ENCODE peak calls at places on chromosomes 1 and 21, in seven cellular contexts. One of them, this sample, is unnamed. For H3K9me3, the result is how much of the 10 kb centered on the place peaks cover.

GRCh38 chr1:43912607-43913006 is 21.0 kb upstream of the ARTN start:
- DNase-seq in CD4-positive, alpha-beta memory T cell: no peak
- DNase-seq in heart left ventricle: peak
- DNase-seq in PC-9: no peak
- DNase-seq in stomach: no peak
- DNase-seq in cardiac muscle cell: peak
- DNase-seq in pancreas: no peak
- DNase-seq in this sample: no peak

GRCh38 chr1:234509457-234510328 is 30.7 kb upstream of the TARBP1 start:
- DNase-seq in CD4-positive, alpha-beta memory T cell: no peak
- DNase-seq in heart left ventricle: no peak
- DNase-seq in PC-9: peak
- DNase-seq in stomach: no peak
- DNase-seq in cardiac muscle cell: peak
- DNase-seq in pancreas: no peak
- DNase-seq in this sample: no peak

GRCh38 chr1:157691285-157691920 is 9.2 kb downstream of the FCRL3 start:
- DNase-seq in CD4-positive, alpha-beta memory T cell: no peak
- DNase-seq in heart left ventricle: no peak
- DNase-seq in PC-9: no peak
- DNase-seq in stomach: no peak
- DNase-seq in cardiac muscle cell: peak
- DNase-seq in pancreas: no peak
- DNase-seq in this sample: no peak

GRCh38 chr1:197619008-197619640 is 156.2 kb downstream of the DENND1B start:
- DNase-seq in CD4-positive, alpha-beta memory T cell: peak
- DNase-seq in heart left ventricle: no peak
- DNase-seq in PC-9: peak
- DNase-seq in stomach: no peak
- DNase-seq in cardiac muscle cell: peak
- DNase-seq in pancreas: no peak
- DNase-seq in this sample: no peak

GRCh38 chr1:110542730-110543129 is 23.8 kb upstream of the KCNA10 start:
- DNase-seq in CD4-positive, alpha-beta memory T cell: no peak
- DNase-seq in heart left ventricle: no peak
- DNase-seq in PC-9: no peak
- DNase-seq in stomach: no peak
- DNase-seq in cardiac muscle cell: peak
- DNase-seq in pancreas: no peak
- DNase-seq in this sample: no peak

GRCh38 chr1:11841245-11842153 is 6.1 kb downstream of the NPPA start:
- DNase-seq in CD4-positive, alpha-beta memory T cell: no peak
- DNase-seq in heart left ventricle: no peak
- DNase-seq in PC-9: no peak
- DNase-seq in stomach: no peak
- DNase-seq in cardiac muscle cell: no peak
- DNase-seq in pancreas: no peak
- DNase-seq in this sample: no peak

GRCh38 chr1:86866665-86867064 is 47.3 kb downstream of the SELENOF start:
- DNase-seq in CD4-positive, alpha-beta memory T cell: no peak
- DNase-seq in heart left ventricle: no peak
- DNase-seq in PC-9: no peak
- DNase-seq in stomach: no peak
- DNase-seq in cardiac muscle cell: peak
- DNase-seq in pancreas: no peak
- DNase-seq in this sample: no peak

GRCh38 chr1:53552981-53553733 is 94.0 kb downstream of the DMRTB1 start:
- DNase-seq in CD4-positive, alpha-beta memory T cell: no peak
- DNase-seq in heart left ventricle: no peak
- DNase-seq in PC-9: no peak
- DNase-seq in stomach: no peak
- DNase-seq in cardiac muscle cell: no peak
- DNase-seq in pancreas: peak
- DNase-seq in this sample: no peak

GRCh38 chr1:184199036-184199796 is 147.7 kb downstream of the TSEN15 start:
- DNase-seq in CD4-positive, alpha-beta memory T cell: no peak
- DNase-seq in heart left ventricle: no peak
- DNase-seq in PC-9: no peak
- DNase-seq in stomach: no peak
- DNase-seq in cardiac muscle cell: peak
- DNase-seq in pancreas: no peak
- DNase-seq in this sample: no peak

GRCh38 chr1:182404764-182405163 is 4.3 kb upstream of the TEDDM1 start:
- DNase-seq in CD4-positive, alpha-beta memory T cell: no peak
- DNase-seq in heart left ventricle: no peak
- DNase-seq in PC-9: no peak
- DNase-seq in stomach: no peak
- DNase-seq in cardiac muscle cell: no peak
- DNase-seq in pancreas: no peak
- DNase-seq in this sample: no peak

GRCh38 chr1:206896261-206896660 is 982 bp upstream of the IL24 start:
- DNase-seq in CD4-positive, alpha-beta memory T cell: no peak
- DNase-seq in heart left ventricle: no peak
- DNase-seq in PC-9: no peak
- DNase-seq in stomach: no peak
- DNase-seq in cardiac muscle cell: no peak
- DNase-seq in pancreas: no peak
- DNase-seq in this sample: no peak

GRCh38 chr1:59198565-59198964 is 98.3 kb upstream of the FGGY start:
- DNase-seq in CD4-positive, alpha-beta memory T cell: no peak
- DNase-seq in heart left ventricle: no peak
- DNase-seq in PC-9: no peak
- DNase-seq in stomach: no peak
- DNase-seq in cardiac muscle cell: no peak
- DNase-seq in pancreas: no peak
- DNase-seq in this sample: no peak

GRCh38 chr1:165717918-165718515 is 19.7 kb upstream of the ALDH9A1 start:
- DNase-seq in CD4-positive, alpha-beta memory T cell: peak
- DNase-seq in heart left ventricle: no peak
- DNase-seq in PC-9: peak
- DNase-seq in stomach: peak
- DNase-seq in cardiac muscle cell: peak
- DNase-seq in pancreas: no peak
- DNase-seq in this sample: peak

GRCh38 chr21:39109596-39110210 is 73.5 kb downstream of the PSMG1 start:
- DNase-seq in CD4-positive, alpha-beta memory T cell: no peak
- DNase-seq in heart left ventricle: no peak
- DNase-seq in PC-9: no peak
- DNase-seq in stomach: no peak
- DNase-seq in cardiac muscle cell: no peak
- DNase-seq in pancreas: no peak
- DNase-seq in this sample: no peak

GRCh38 chr21:39110431-39110830 is 72.8 kb downstream of the PSMG1 start:
- DNase-seq in CD4-positive, alpha-beta memory T cell: no peak
- DNase-seq in heart left ventricle: no peak
- DNase-seq in PC-9: no peak
- DNase-seq in stomach: no peak
- DNase-seq in cardiac muscle cell: no peak
- DNase-seq in pancreas: no peak
- DNase-seq in this sample: no peak

GRCh38 chr21:39108291-39109162 is 74.7 kb downstream of the PSMG1 start:
- DNase-seq in CD4-positive, alpha-beta memory T cell: no peak
- DNase-seq in heart left ventricle: no peak
- DNase-seq in PC-9: no peak
- DNase-seq in stomach: no peak
- DNase-seq in cardiac muscle cell: no peak
- DNase-seq in pancreas: no peak
- DNase-seq in this sample: no peak

GRCh38 chr21:39107739-39108138 is 75.5 kb downstream of the PSMG1 start:
- DNase-seq in CD4-positive, alpha-beta memory T cell: no peak
- DNase-seq in heart left ventricle: no peak
- DNase-seq in PC-9: no peak
- DNase-seq in stomach: no peak
- DNase-seq in cardiac muscle cell: no peak
- DNase-seq in pancreas: no peak
- DNase-seq in this sample: no peak

DNA sequence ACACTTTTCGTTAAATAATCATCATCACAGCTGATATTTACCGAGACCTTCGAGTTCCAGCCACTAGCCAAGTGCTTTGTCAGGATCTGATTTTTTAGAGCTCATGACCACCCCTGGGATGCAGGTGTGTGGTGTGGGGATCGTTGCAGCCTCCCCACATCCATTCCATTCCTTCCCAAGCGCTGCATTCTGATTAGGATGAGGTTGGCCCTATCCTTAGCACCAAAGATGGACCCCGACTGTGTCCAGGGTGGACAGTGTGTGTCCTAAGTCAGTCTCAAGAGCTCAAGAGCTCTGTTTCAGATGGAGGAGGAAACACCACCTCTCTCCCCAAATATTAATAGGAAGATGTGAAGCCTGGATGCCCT is 74.1 kb downstream of the PSMG1 start:
- DNase-seq in CD4-positive, alpha-beta memory T cell: no peak
- DNase-seq in heart left ventricle: no peak
- DNase-seq in PC-9: no peak
- DNase-seq in stomach: no peak
- DNase-seq in cardiac muscle cell: no peak
- DNase-seq in pancreas: no peak
- DNase-seq in this sample: no peak
- H3K9me3 ChIP-seq in CD4-positive, alpha-beta memory T cell: under half
- H3K9me3 ChIP-seq in heart left ventricle: under half
- H3K9me3 ChIP-seq in PC-9: under half
- H3K9me3 ChIP-seq in stomach: under half
- H3K9me3 ChIP-seq in cardiac muscle cell: under half
- H3K9me3 ChIP-seq in pancreas: under half
- H3K9me3 ChIP-seq in this sample: under half

GRCh38 chr1:152440635-152441471 is 26.8 kb upstream of the CRNN start:
- DNase-seq in CD4-positive, alpha-beta memory T cell: peak
- DNase-seq in heart left ventricle: peak
- DNase-seq in PC-9: no peak
- DNase-seq in stomach: peak
- DNase-seq in cardiac muscle cell: peak
- DNase-seq in pancreas: peak
- DNase-seq in this sample: peak

GRCh38 chr1:152442765-152443164 is 28.7 kb upstream of the CRNN start:
- DNase-seq in CD4-positive, alpha-beta memory T cell: no peak
- DNase-seq in heart left ventricle: no peak
- DNase-seq in PC-9: no peak
- DNase-seq in stomach: no peak
- DNase-seq in cardiac muscle cell: peak
- DNase-seq in pancreas: no peak
- DNase-seq in this sample: no peak

GRCh38 chr1:152441756-152442155 is 27.7 kb upstream of the CRNN start:
- DNase-seq in CD4-positive, alpha-beta memory T cell: no peak
- DNase-seq in heart left ventricle: no peak
- DNase-seq in PC-9: no peak
- DNase-seq in stomach: no peak
- DNase-seq in cardiac muscle cell: no peak
- DNase-seq in pancreas: no peak
- DNase-seq in this sample: no peak

GRCh38 chr1:152442291-152442690 is 28.2 kb upstream of the CRNN start:
- DNase-seq in CD4-positive, alpha-beta memory T cell: no peak
- DNase-seq in heart left ventricle: peak
- DNase-seq in PC-9: no peak
- DNase-seq in stomach: no peak
- DNase-seq in cardiac muscle cell: peak
- DNase-seq in pancreas: no peak
- DNase-seq in this sample: no peak

GRCh38 chr1:152444045-152444444 is 30.0 kb upstream of the CRNN start:
- DNase-seq in CD4-positive, alpha-beta memory T cell: no peak
- DNase-seq in heart left ventricle: peak
- DNase-seq in PC-9: no peak
- DNase-seq in stomach: no peak
- DNase-seq in cardiac muscle cell: no peak
- DNase-seq in pancreas: no peak
- DNase-seq in this sample: no peak
- H3K9me3 ChIP-seq in CD4-positive, alpha-beta memory T cell: under half
- H3K9me3 ChIP-seq in heart left ventricle: under half
- H3K9me3 ChIP-seq in PC-9: under half
- H3K9me3 ChIP-seq in stomach: under half
- H3K9me3 ChIP-seq in cardiac muscle cell: under half
- H3K9me3 ChIP-seq in pancreas: under half
- H3K9me3 ChIP-seq in this sample: under half

DNA sequence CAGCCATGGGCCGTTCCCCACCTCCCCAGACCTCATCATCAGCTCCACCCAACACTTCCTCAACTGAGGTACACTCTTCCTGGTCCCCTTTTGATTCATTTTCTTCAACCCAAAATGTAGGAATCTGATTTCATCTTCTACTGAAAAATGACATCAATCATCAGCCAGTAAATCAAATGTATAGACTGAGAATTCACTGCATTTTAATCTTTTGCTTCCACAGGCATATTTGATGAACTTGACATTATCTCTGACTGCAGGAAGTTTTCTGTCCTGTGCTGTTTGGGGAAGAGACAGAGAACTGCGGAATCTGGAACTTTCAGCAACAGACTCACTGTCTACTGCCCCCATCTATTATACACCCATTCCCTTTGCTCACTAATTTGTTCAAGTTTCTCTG is 7.8 kb downstream of the PYHIN1 start:
- DNase-seq in CD4-positive, alpha-beta memory T cell: no peak
- DNase-seq in heart left ventricle: no peak
- DNase-seq in PC-9: no peak
- DNase-seq in stomach: no peak
- DNase-seq in cardiac muscle cell: no peak
- DNase-seq in pancreas: no peak
- DNase-seq in this sample: no peak
- H3K9me3 ChIP-seq in CD4-positive, alpha-beta memory T cell: under half
- H3K9me3 ChIP-seq in heart left ventricle: under half
- H3K9me3 ChIP-seq in PC-9: under half
- H3K9me3 ChIP-seq in stomach: under half
- H3K9me3 ChIP-seq in cardiac muscle cell: under half
- H3K9me3 ChIP-seq in pancreas: under half
- H3K9me3 ChIP-seq in this sample: under half

DNA sequence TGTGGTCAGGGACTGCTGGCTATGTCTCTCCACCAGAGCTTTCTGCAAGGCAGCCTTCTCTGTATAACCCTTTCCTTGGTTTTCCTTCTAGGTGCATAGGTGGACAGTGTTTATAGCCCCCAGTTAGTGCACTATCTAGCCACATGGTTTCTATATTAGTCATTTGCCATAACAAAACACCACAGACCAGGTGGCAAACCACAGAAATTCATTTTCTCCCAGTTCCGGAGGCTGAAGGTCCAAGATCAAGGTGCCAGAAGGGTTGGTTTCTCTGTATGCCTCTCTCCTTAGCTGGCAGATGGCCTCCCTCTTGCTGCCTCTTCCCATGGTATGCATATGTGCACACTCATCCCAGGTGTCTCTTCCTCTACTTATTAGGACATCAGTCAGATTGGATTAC is 106.4 kb downstream of the KAZN start:
- DNase-seq in CD4-positive, alpha-beta memory T cell: no peak
- DNase-seq in heart left ventricle: no peak
- DNase-seq in PC-9: no peak
- DNase-seq in stomach: no peak
- DNase-seq in cardiac muscle cell: no peak
- DNase-seq in pancreas: no peak
- DNase-seq in this sample: no peak
- H3K9me3 ChIP-seq in CD4-positive, alpha-beta memory T cell: under half
- H3K9me3 ChIP-seq in heart left ventricle: under half
- H3K9me3 ChIP-seq in PC-9: under half
- H3K9me3 ChIP-seq in stomach: under half
- H3K9me3 ChIP-seq in cardiac muscle cell: under half
- H3K9me3 ChIP-seq in pancreas: under half
- H3K9me3 ChIP-seq in this sample: under half

DNA sequence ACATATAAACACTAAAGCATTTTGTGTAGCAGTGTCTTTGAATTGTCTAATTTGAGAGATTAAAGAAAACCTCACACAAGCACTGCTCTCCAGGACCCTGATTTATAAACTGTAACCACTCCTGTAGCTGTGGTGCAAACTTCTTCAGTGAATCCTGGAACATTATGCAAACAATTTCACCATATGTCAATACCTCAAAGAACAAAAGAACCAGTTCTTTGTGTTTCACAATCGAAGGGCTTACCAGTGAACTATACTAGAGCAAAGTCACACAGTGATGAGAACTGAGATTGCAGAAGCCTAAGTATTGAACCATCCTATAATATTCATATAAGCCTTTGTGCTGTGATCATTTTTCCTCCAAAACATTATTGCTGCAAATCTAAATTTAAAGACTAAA is 21.5 kb downstream of the DPH5 start:
- DNase-seq in CD4-positive, alpha-beta memory T cell: no peak
- DNase-seq in heart left ventricle: no peak
- DNase-seq in PC-9: peak
- DNase-seq in stomach: no peak
- DNase-seq in cardiac muscle cell: peak
- DNase-seq in pancreas: no peak
- DNase-seq in this sample: no peak
- H3K9me3 ChIP-seq in CD4-positive, alpha-beta memory T cell: under half
- H3K9me3 ChIP-seq in heart left ventricle: under half
- H3K9me3 ChIP-seq in PC-9: under half
- H3K9me3 ChIP-seq in stomach: under half
- H3K9me3 ChIP-seq in cardiac muscle cell: under half
- H3K9me3 ChIP-seq in pancreas: under half
- H3K9me3 ChIP-seq in this sample: under half

This sample was measured in mucosa of descending colon.